ENCODE peak calls at places on chromosomes 1 and 21, in six cellular contexts. F is heart right ventricle, L is NB4, Q is C1 segment of cervical spinal cord, H is MV-4-11, V is LoVo. R is an unnamed sample.

GRCh38 chr1:27638047-27638734 is 3.2 kb upstream of the FGR start:
- DNase-seq in H (no peak), L (no peak), Q (no peak), F (no peak), V (no peak), R (no peak)

GRCh38 chr1:237318748-237319147 is 276.8 kb downstream of the RYR2 start:
- DNase-seq in H (no peak), Q (no peak), F (no peak), V (no peak), L (no peak), R (no peak)

GRCh38 chr1:66464802-66465201 is 69.2 kb upstream of the SGIP1 start:
- DNase-seq in Q (no peak), V (no peak), H (peak), L (no peak), F (no peak), R (no peak)

GRCh38 chr1:186894415-186894814 is 65.7 kb downstream of the PLA2G4A start:
- DNase-seq in L (no peak), H (no peak), F (no peak), V (no peak), Q (no peak), R (no peak)

GRCh38 chr1:7087888-7088287 is 302.6 kb downstream of the CAMTA1 start:
- DNase-seq in V (no peak), L (no peak), H (no peak), Q (no peak), F (no peak), R (no peak)

GRCh38 chr1:77857557-77857956 is 30.9 kb upstream of the NEXN start:
- DNase-seq in H (no peak), Q (no peak), V (no peak), F (no peak), L (no peak), R (no peak)

GRCh38 chr1:21297975-21298374 is 7.7 kb upstream of the ECE1 start:
- DNase-seq in F (no peak), Q (no peak), V (no peak), H (no peak), L (no peak), R (no peak)

GRCh38 chr1:46070164-46070814 is 62.1 kb downstream of the PIK3R3 start:
- DNase-seq in H (peak), V (no peak), F (no peak), L (peak), Q (no peak), R (no peak)

GRCh38 chr1:41423511-41424191 is 60.8 kb downstream of the EDN2 start:
- DNase-seq in H (no peak), V (no peak), L (peak), F (peak), Q (no peak), R (no peak)

GRCh38 chr21:40687625-40688024 is 159.3 kb downstream of the DSCAM start:
- DNase-seq in V (no peak), L (no peak), F (no peak), H (no peak), Q (no peak), R (no peak)

GRCh38 chr1:6822530-6823359 is 37.5 kb downstream of the CAMTA1 start:
- DNase-seq in V (peak), F (no peak), Q (no peak), L (no peak), H (no peak), R (no peak)

GRCh38 chr1:39453603-39454002 is 37.8 kb upstream of the BMP8A start:
- DNase-seq in L (no peak), Q (peak), F (no peak), H (no peak), V (no peak), R (no peak)

GRCh38 chr1:172971241-172971640 is 79.5 kb downstream of the TNFSF18 start:
- DNase-seq in L (no peak), H (no peak), Q (no peak), F (no peak), V (no peak), R (no peak)

GRCh38 chr1:76862447-76862846 is 4.8 kb upstream of the ST6GALNAC5 start:
- DNase-seq in V (no peak), F (no peak), H (no peak), Q (no peak), L (no peak), R (no peak)

GRCh38 chr1:213136190-213136917 is 85.3 kb downstream of the RPS6KC1 start:
- DNase-seq in L (no peak), F (no peak), Q (no peak), H (no peak), V (no peak), R (no peak)

GRCh38 chr21:33026878-33027400 is 1.2 kb downstream of the OLIG2 start:
- DNase-seq in H (no peak), V (no peak), F (no peak), L (no peak), Q (peak), R (no peak)

GRCh38 chr1:73359001-73359400 is 839.0 kb downstream of the LRRIQ3 start:
- DNase-seq in V (no peak), L (no peak), F (no peak), Q (no peak), H (no peak), R (no peak)

GRCh38 chr1:55309053-55309452 is 93.9 kb upstream of the USP24 start:
- DNase-seq in L (no peak), Q (no peak), V (no peak), F (no peak), H (peak), R (no peak)

GRCh38 chr1:156075158-156075557 is 7.1 kb downstream of the MEX3A start:
- DNase-seq in Q (no peak), L (peak), F (no peak), H (peak), V (no peak), R (no peak)

GRCh38 chr1:147700042-147700711 is 29.9 kb upstream of the ACP6 start:
- DNase-seq in F (peak), H (peak), V (peak), Q (peak), L (peak), R (peak)

GRCh38 chr1:209585672-209586071 is 2.2 kb downstream of the CAMK1G start:
- DNase-seq in L (no peak), F (peak), H (no peak), Q (peak), V (no peak), R (no peak)

GRCh38 chr1:164880644-164881043 is 321.7 kb downstream of the PBX1 start:
- DNase-seq in V (no peak), H (no peak), F (no peak), Q (no peak), L (no peak), R (no peak)

GRCh38 chr1:196105901-196106300 is 502.3 kb downstream of the KCNT2 start:
- DNase-seq in L (no peak), V (no peak), F (no peak), Q (no peak), H (no peak), R (no peak)

GRCh38 chr1:23530750-23531651 is at the start of gene E2F2:
- DNase-seq in L (peak), H (peak), Q (peak), V (peak), F (peak), R (peak)

GRCh38 chr1:148318900-148319242 is 164.2 kb downstream of the PPIAL4G start:
- DNase-seq in V (no peak), H (no peak), F (no peak), L (no peak), Q (no peak), R (no peak)

GRCh38 chr1:201559679-201560162 is 20.8 kb downstream of the NAV1 start:
- DNase-seq in F (peak), V (peak), L (peak), H (peak), Q (peak), R (peak)

GRCh38 chr1:207755846-207756692 is 4.2 kb downstream of the CD46 start:
- DNase-seq in V (peak), L (no peak), H (no peak), Q (no peak), F (no peak), R (no peak)

GRCh38 chr21:44639331-44639655 is 2.1 kb downstream of the KRTAP10-10 start:
- DNase-seq in H (no peak), V (no peak), F (no peak), Q (no peak), L (no peak), R (no peak)

GRCh38 chr1:177413982-177414654 is 243.4 kb downstream of the BRINP2 start:
- DNase-seq in L (no peak), F (no peak), Q (no peak), V (no peak), H (no peak), R (no peak)

GRCh38 chr21:32190491-32191144 is 88.2 kb downstream of the MIS18A start:
- DNase-seq in L (no peak), Q (no peak), F (no peak), H (no peak), V (no peak), R (no peak)

GRCh38 chr1:246450485-246451251 is 56.4 kb downstream of the SMYD3 start:
- DNase-seq in L (peak), V (peak), F (no peak), H (peak), Q (no peak), R (no peak)

GRCh38 chr1:109827986-109828385 is 64.3 kb upstream of the EPS8L3 start:
- DNase-seq in F (no peak), V (no peak), L (no peak), Q (no peak), H (no peak), R (no peak)

GRCh38 chr1:93638307-93638847 is 43.3 kb downstream of the BCAR3 start:
- DNase-seq in L (no peak), V (no peak), F (no peak), H (no peak), Q (no peak), R (no peak)

GRCh38 chr21:37564924-37565529 is 198.5 kb downstream of the DYRK1A start:
- DNase-seq in F (no peak), Q (no peak), V (peak), H (no peak), L (peak), R (no peak)